ENCODE peak calls at places on chromosomes 2 and 18, in eight cellular contexts. One of them, this sample, is unnamed.

GRCh38 chr2:75200140-75200985 is 1.0 kb upstream of the TACR1 start:
- DNase-seq in non-pigmented ciliary epithelial cell: no peak
- DNase-seq in putamen: peak
- DNase-seq in anterior cingulate cortex: peak
- DNase-seq in activated CD4-positive, alpha-beta T cell treated with anti-CD3 and anti-CD28 coated beads, Interleukin-2, amount 10 ng/mL, durations not matched to agents 7 days and 5 days: no peak
- DNase-seq in NCI-H2081: peak
- DNase-seq in Right ventricle myocardium superior: peak
- DNase-seq in small intestine: no peak
- DNase-seq in this sample: peak

GRCh38 chr2:232333361-232334135 is 45.0 kb upstream of the ALPP start:
- DNase-seq in anterior cingulate cortex: no peak
- DNase-seq in Right ventricle myocardium superior: peak
- DNase-seq in activated CD4-positive, alpha-beta T cell treated with anti-CD3 and anti-CD28 coated beads, Interleukin-2, amount 10 ng/mL, durations not matched to agents 7 days and 5 days: peak
- DNase-seq in small intestine: no peak
- DNase-seq in putamen: no peak
- DNase-seq in non-pigmented ciliary epithelial cell: no peak
- DNase-seq in NCI-H2081: no peak
- DNase-seq in this sample: no peak

GRCh38 chr2:168801961-168802824 is at the start of gene NOSTRIN:
- DNase-seq in NCI-H2081: no peak
- DNase-seq in activated CD4-positive, alpha-beta T cell treated with anti-CD3 and anti-CD28 coated beads, Interleukin-2, amount 10 ng/mL, durations not matched to agents 7 days and 5 days: no peak
- DNase-seq in non-pigmented ciliary epithelial cell: no peak
- DNase-seq in small intestine: peak
- DNase-seq in anterior cingulate cortex: no peak
- DNase-seq in putamen: no peak
- DNase-seq in Right ventricle myocardium superior: no peak
- DNase-seq in this sample: no peak

GRCh38 chr18:48770243-48770642 is 180.5 kb downstream of the SMAD7 start:
- DNase-seq in activated CD4-positive, alpha-beta T cell treated with anti-CD3 and anti-CD28 coated beads, Interleukin-2, amount 10 ng/mL, durations not matched to agents 7 days and 5 days: no peak
- DNase-seq in small intestine: no peak
- DNase-seq in NCI-H2081: no peak
- DNase-seq in non-pigmented ciliary epithelial cell: no peak
- DNase-seq in anterior cingulate cortex: no peak
- DNase-seq in putamen: no peak
- DNase-seq in Right ventricle myocardium superior: no peak
- DNase-seq in this sample: no peak

GRCh38 chr2:230939066-230939591 is 14.1 kb upstream of the GPR55 start:
- DNase-seq in anterior cingulate cortex: no peak
- DNase-seq in putamen: no peak
- DNase-seq in NCI-H2081: no peak
- DNase-seq in small intestine: no peak
- DNase-seq in Right ventricle myocardium superior: no peak
- DNase-seq in activated CD4-positive, alpha-beta T cell treated with anti-CD3 and anti-CD28 coated beads, Interleukin-2, amount 10 ng/mL, durations not matched to agents 7 days and 5 days: no peak
- DNase-seq in non-pigmented ciliary epithelial cell: no peak
- DNase-seq in this sample: no peak

GRCh38 chr2:113135354-113135753 is 8.0 kb downstream of the IL1RN start:
- DNase-seq in non-pigmented ciliary epithelial cell: no peak
- DNase-seq in putamen: no peak
- DNase-seq in Right ventricle myocardium superior: no peak
- DNase-seq in NCI-H2081: no peak
- DNase-seq in activated CD4-positive, alpha-beta T cell treated with anti-CD3 and anti-CD28 coated beads, Interleukin-2, amount 10 ng/mL, durations not matched to agents 7 days and 5 days: no peak
- DNase-seq in small intestine: no peak
- DNase-seq in anterior cingulate cortex: no peak
- DNase-seq in this sample: no peak

GRCh38 chr2:165055081-165055879 is 100.0 kb upstream of the SLC38A11 start:
- DNase-seq in anterior cingulate cortex: no peak
- DNase-seq in small intestine: peak
- DNase-seq in activated CD4-positive, alpha-beta T cell treated with anti-CD3 and anti-CD28 coated beads, Interleukin-2, amount 10 ng/mL, durations not matched to agents 7 days and 5 days: no peak
- DNase-seq in non-pigmented ciliary epithelial cell: peak
- DNase-seq in putamen: peak
- DNase-seq in Right ventricle myocardium superior: no peak
- DNase-seq in NCI-H2081: peak
- DNase-seq in this sample: no peak

GRCh38 chr2:133674433-133675331 is 106.4 kb upstream of the NCKAP5 start:
- DNase-seq in Right ventricle myocardium superior: peak
- DNase-seq in small intestine: peak
- DNase-seq in non-pigmented ciliary epithelial cell: peak
- DNase-seq in putamen: peak
- DNase-seq in anterior cingulate cortex: peak
- DNase-seq in activated CD4-positive, alpha-beta T cell treated with anti-CD3 and anti-CD28 coated beads, Interleukin-2, amount 10 ng/mL, durations not matched to agents 7 days and 5 days: no peak
- DNase-seq in NCI-H2081: peak
- DNase-seq in this sample: peak

GRCh38 chr2:240410004-240410403 is 25.5 kb upstream of the GPC1 start:
- DNase-seq in putamen: no peak
- DNase-seq in small intestine: no peak
- DNase-seq in non-pigmented ciliary epithelial cell: no peak
- DNase-seq in activated CD4-positive, alpha-beta T cell treated with anti-CD3 and anti-CD28 coated beads, Interleukin-2, amount 10 ng/mL, durations not matched to agents 7 days and 5 days: no peak
- DNase-seq in Right ventricle myocardium superior: no peak
- DNase-seq in NCI-H2081: no peak
- DNase-seq in anterior cingulate cortex: no peak
- DNase-seq in this sample: no peak

GRCh38 chr2:25700221-25700660 is 26.9 kb upstream of the DTNB start:
- DNase-seq in activated CD4-positive, alpha-beta T cell treated with anti-CD3 and anti-CD28 coated beads, Interleukin-2, amount 10 ng/mL, durations not matched to agents 7 days and 5 days: peak
- DNase-seq in putamen: peak
- DNase-seq in anterior cingulate cortex: no peak
- DNase-seq in NCI-H2081: peak
- DNase-seq in small intestine: peak
- DNase-seq in non-pigmented ciliary epithelial cell: peak
- DNase-seq in Right ventricle myocardium superior: no peak
- DNase-seq in this sample: peak

GRCh38 chr2:37201766-37202165 is 5.5 kb downstream of the CEBPZOS start:
- DNase-seq in activated CD4-positive, alpha-beta T cell treated with anti-CD3 and anti-CD28 coated beads, Interleukin-2, amount 10 ng/mL, durations not matched to agents 7 days and 5 days: no peak
- DNase-seq in NCI-H2081: no peak
- DNase-seq in anterior cingulate cortex: no peak
- DNase-seq in putamen: no peak
- DNase-seq in Right ventricle myocardium superior: no peak
- DNase-seq in small intestine: no peak
- DNase-seq in non-pigmented ciliary epithelial cell: no peak
- DNase-seq in this sample: no peak

GRCh38 chr2:161352718-161353117 is 44.5 kb downstream of the PSMD14 start:
- DNase-seq in non-pigmented ciliary epithelial cell: no peak
- DNase-seq in putamen: no peak
- DNase-seq in activated CD4-positive, alpha-beta T cell treated with anti-CD3 and anti-CD28 coated beads, Interleukin-2, amount 10 ng/mL, durations not matched to agents 7 days and 5 days: no peak
- DNase-seq in Right ventricle myocardium superior: no peak
- DNase-seq in small intestine: no peak
- DNase-seq in anterior cingulate cortex: no peak
- DNase-seq in NCI-H2081: no peak
- DNase-seq in this sample: no peak

This sample was measured in NCI-H1092 treated with DMSO at 0.1 percent for 48 hours.